ENCODE peak calls at places on chromosomes 6 and 20, in seven cellular contexts. H, Y, G, X, S, I and T are unnamed samples.

GRCh38 chr6:136566851-136567250 is 16.6 kb upstream of the MAP7 start:
- DNase-seq in X (no peak), I (no peak), S (no peak), H (no peak), G (no peak), Y (no peak), T (no peak)

GRCh38 chr20:62381842-62382241 is 5.1 kb upstream of the RPS21 start:
- DNase-seq in H (no peak), S (no peak), I (no peak), X (no peak), Y (no peak), G (no peak), T (no peak)

GRCh38 chr6:52877168-52877567 is 32.3 kb downstream of the GSTA3 start:
- DNase-seq in G (no peak), S (no peak), H (no peak), X (no peak), Y (no peak), I (peak), T (no peak)

GRCh38 chr6:20286968-20287565 is 74.8 kb upstream of the MBOAT1 start:
- DNase-seq in H (no peak), Y (no peak), G (no peak), I (peak), X (no peak), S (no peak), T (no peak)

GRCh38 chr6:17881085-17881883 is 106.2 kb downstream of the KIF13A start:
- DNase-seq in G (no peak), I (no peak), S (no peak), X (no peak), H (no peak), Y (no peak), T (no peak)

GRCh38 chr6:35215665-35216411 is 2.1 kb downstream of the SCUBE3 start:
- DNase-seq in G (no peak), H (peak), I (peak), Y (no peak), X (no peak), S (no peak), T (no peak)

GRCh38 chr6:24524801-24525200 is 30.0 kb downstream of the ALDH5A1 start:
- DNase-seq in S (peak), G (peak), Y (peak), X (no peak), H (peak), I (peak), T (no peak)

GRCh38 chr20:50445367-50446151 is 64.6 kb upstream of the PTPN1 start:
- DNase-seq in G (no peak), S (no peak), Y (no peak), X (no peak), I (no peak), H (no peak), T (no peak)

GRCh38 chr20:32333181-32333987 is 24.7 kb upstream of the ASXL1 start:
- DNase-seq in G (no peak), S (peak), H (no peak), X (no peak), I (no peak), Y (peak), T (no peak)